ENCODE peak calls at places on chromosomes 1 and 21, in six cellular contexts. X is tibial artery, L is AG04450, J is NCI-H69, N is adrenal gland, Y is gastrocnemius medialis. V is an unnamed sample.

GRCh38 chr1:22749919-22750670 is 39.5 kb downstream of the EPHB2 start:
- DNase-seq in Y (peak), N (peak), L (peak), X (peak), J (peak), V (peak)

GRCh38 chr1:169064103-169064502 is 42.4 kb upstream of the ATP1B1 start:
- DNase-seq in X (no peak), J (no peak), L (no peak), Y (no peak), N (no peak), V (no peak)

GRCh38 chr1:186059311-186059710 is 315.7 kb downstream of the TPR start:
- DNase-seq in N (no peak), L (no peak), X (no peak), J (peak), Y (no peak), V (peak)

GRCh38 chr1:187517508-187517907 is 688.8 kb downstream of the PLA2G4A start:
- DNase-seq in N (no peak), J (peak), L (no peak), X (no peak), Y (no peak), V (no peak)

GRCh38 chr1:184299796-184300195 is 87.0 kb upstream of the C1orf21 start:
- DNase-seq in N (no peak), Y (no peak), L (no peak), J (no peak), X (no peak), V (no peak)

GRCh38 chr1:246961939-246962373 is 30.2 kb upstream of the AHCTF1 start:
- DNase-seq in N (peak), J (no peak), Y (peak), L (no peak), X (no peak), V (peak)

GRCh38 chr1:9784508-9785133 is 39.1 kb downstream of the CLSTN1 start:
- DNase-seq in Y (peak), N (peak), J (peak), L (peak), X (no peak), V (peak)

GRCh38 chr1:11280719-11281376 is 7.8 kb downstream of the UBIAD1 start:
- DNase-seq in N (no peak), X (no peak), Y (no peak), L (no peak), J (peak), V (no peak)

GRCh38 chr21:44706706-44707615 is 4.4 kb downstream of the TSPEAR start:
- DNase-seq in J (no peak), X (peak), Y (no peak), L (no peak), N (peak), V (no peak)

GRCh38 chr1:171083222-171083621 is 7.5 kb upstream of the FMO3 start:
- DNase-seq in X (no peak), N (no peak), L (no peak), Y (no peak), J (no peak), V (no peak)

GRCh38 chr1:111599781-111600180 is 19.8 kb upstream of the RAP1A start:
- DNase-seq in Y (no peak), N (no peak), L (no peak), J (no peak), X (no peak), V (no peak)

GRCh38 chr1:22132517-22133235 is 10.2 kb downstream of the WNT4 start:
- DNase-seq in X (no peak), Y (peak), L (no peak), N (peak), J (peak), V (no peak)

GRCh38 chr1:200473698-200474371 is 64.0 kb upstream of the ZNF281 start:
- DNase-seq in X (no peak), J (peak), L (no peak), Y (no peak), N (no peak), V (peak)

GRCh38 chr1:11806307-11806936 is 431 bp downstream of the CLCN6 start:
- DNase-seq in L (no peak), Y (peak), J (peak), X (peak), N (no peak), V (peak)

GRCh38 chr1:2791027-2791760 is 10.3 kb downstream of the TTC34 start:
- DNase-seq in Y (no peak), X (peak), N (no peak), L (no peak), J (no peak), V (no peak)

GRCh38 chr1:14970115-14970798 is 183.3 kb upstream of the TMEM51 start:
- DNase-seq in X (peak), L (no peak), J (no peak), N (peak), Y (no peak), V (peak)

GRCh38 chr1:3367376-3367775 is 87.1 kb upstream of the ARHGEF16 start:
- DNase-seq in X (no peak), N (no peak), Y (no peak), J (no peak), L (no peak), V (no peak)

GRCh38 chr1:167756760-167757405 is 35.1 kb downstream of the MPZL1 start:
- DNase-seq in X (no peak), L (no peak), J (peak), N (no peak), Y (no peak), V (no peak)